ENCODE peak calls at places on chromosome 11, in ten cellular contexts. One of them, this sample, is unnamed.

GRCh38 chr11:14589421-14589820 is 54.2 kb upstream of the PDE3B start:
- DNase-seq in choroid plexus epithelial cell: no peak
- DNase-seq in esophagus muscularis mucosa: no peak
- DNase-seq in endodermal cell: no peak
- DNase-seq in astrocyte of the spinal cord: no peak
- DNase-seq in colonic mucosa: no peak
- DNase-seq in WERI-Rb-1: no peak
- DNase-seq in endothelial cell: no peak
- DNase-seq in glutamatergic neuron: no peak
- DNase-seq in mesothelial cell of epicardium: no peak
- DNase-seq in this sample: no peak

GRCh38 chr11:113387605-113388211 is at the start of gene ANKK1:
- DNase-seq in endothelial cell: peak
- DNase-seq in choroid plexus epithelial cell: no peak
- DNase-seq in colonic mucosa: peak
- DNase-seq in endodermal cell: peak
- DNase-seq in mesothelial cell of epicardium: peak
- DNase-seq in WERI-Rb-1: peak
- DNase-seq in astrocyte of the spinal cord: no peak
- DNase-seq in glutamatergic neuron: no peak
- DNase-seq in esophagus muscularis mucosa: no peak
- DNase-seq in this sample: no peak

GRCh38 chr11:115215694-115216615 is 288.3 kb downstream of the CADM1 start:
- DNase-seq in choroid plexus epithelial cell: peak
- DNase-seq in endothelial cell: peak
- DNase-seq in endodermal cell: peak
- DNase-seq in mesothelial cell of epicardium: no peak
- DNase-seq in WERI-Rb-1: peak
- DNase-seq in glutamatergic neuron: peak
- DNase-seq in esophagus muscularis mucosa: no peak
- DNase-seq in colonic mucosa: no peak
- DNase-seq in astrocyte of the spinal cord: no peak
- DNase-seq in this sample: no peak

GRCh38 chr11:76214968-76215548 is 8.8 kb upstream of the WNT11 start:
- DNase-seq in endodermal cell: no peak
- DNase-seq in glutamatergic neuron: no peak
- DNase-seq in mesothelial cell of epicardium: no peak
- DNase-seq in colonic mucosa: no peak
- DNase-seq in astrocyte of the spinal cord: no peak
- DNase-seq in choroid plexus epithelial cell: no peak
- DNase-seq in esophagus muscularis mucosa: no peak
- DNase-seq in WERI-Rb-1: no peak
- DNase-seq in endothelial cell: no peak
- DNase-seq in this sample: no peak

GRCh38 chr11:134347441-134347840 is 15.7 kb downstream of the GLB1L2 start:
- DNase-seq in WERI-Rb-1: no peak
- DNase-seq in astrocyte of the spinal cord: no peak
- DNase-seq in endothelial cell: no peak
- DNase-seq in endodermal cell: no peak
- DNase-seq in esophagus muscularis mucosa: no peak
- DNase-seq in colonic mucosa: no peak
- DNase-seq in choroid plexus epithelial cell: no peak
- DNase-seq in glutamatergic neuron: no peak
- DNase-seq in mesothelial cell of epicardium: peak
- DNase-seq in this sample: peak

GRCh38 chr11:60756307-60757032 is at the start of gene MS4A15:
- DNase-seq in astrocyte of the spinal cord: peak
- DNase-seq in WERI-Rb-1: peak
- DNase-seq in endodermal cell: peak
- DNase-seq in glutamatergic neuron: no peak
- DNase-seq in esophagus muscularis mucosa: no peak
- DNase-seq in mesothelial cell of epicardium: no peak
- DNase-seq in colonic mucosa: no peak
- DNase-seq in endothelial cell: peak
- DNase-seq in choroid plexus epithelial cell: peak
- DNase-seq in this sample: no peak

GRCh38 chr11:74147199-74147929 is 23.4 kb downstream of the C2CD3 start:
- DNase-seq in WERI-Rb-1: no peak
- DNase-seq in esophagus muscularis mucosa: no peak
- DNase-seq in astrocyte of the spinal cord: peak
- DNase-seq in endodermal cell: no peak
- DNase-seq in choroid plexus epithelial cell: peak
- DNase-seq in colonic mucosa: no peak
- DNase-seq in glutamatergic neuron: no peak
- DNase-seq in mesothelial cell of epicardium: no peak
- DNase-seq in endothelial cell: no peak
- DNase-seq in this sample: no peak

GRCh38 chr11:63729326-63729725 is 39.2 kb downstream of the ZFTA start:
- DNase-seq in astrocyte of the spinal cord: no peak
- DNase-seq in endodermal cell: no peak
- DNase-seq in WERI-Rb-1: no peak
- DNase-seq in choroid plexus epithelial cell: no peak
- DNase-seq in glutamatergic neuron: no peak
- DNase-seq in colonic mucosa: no peak
- DNase-seq in endothelial cell: no peak
- DNase-seq in mesothelial cell of epicardium: no peak
- DNase-seq in esophagus muscularis mucosa: no peak
- DNase-seq in this sample: no peak

GRCh38 chr11:60111793-60112192 is 23.3 kb downstream of the MS4A2 start:
- DNase-seq in astrocyte of the spinal cord: no peak
- DNase-seq in WERI-Rb-1: no peak
- DNase-seq in choroid plexus epithelial cell: no peak
- DNase-seq in mesothelial cell of epicardium: no peak
- DNase-seq in esophagus muscularis mucosa: no peak
- DNase-seq in endodermal cell: no peak
- DNase-seq in colonic mucosa: no peak
- DNase-seq in endothelial cell: no peak
- DNase-seq in glutamatergic neuron: no peak
- DNase-seq in this sample: no peak

GRCh38 chr11:27807594-27807993 is 107.3 kb upstream of the BDNF start:
- DNase-seq in endodermal cell: no peak
- DNase-seq in WERI-Rb-1: no peak
- DNase-seq in choroid plexus epithelial cell: peak
- DNase-seq in esophagus muscularis mucosa: no peak
- DNase-seq in astrocyte of the spinal cord: no peak
- DNase-seq in endothelial cell: no peak
- DNase-seq in colonic mucosa: no peak
- DNase-seq in glutamatergic neuron: no peak
- DNase-seq in mesothelial cell of epicardium: no peak
- DNase-seq in this sample: no peak

GRCh38 chr11:135074397-135074998 is 662.5 kb upstream of the B3GAT1 start:
- DNase-seq in WERI-Rb-1: peak
- DNase-seq in mesothelial cell of epicardium: no peak
- DNase-seq in choroid plexus epithelial cell: peak
- DNase-seq in astrocyte of the spinal cord: no peak
- DNase-seq in esophagus muscularis mucosa: no peak
- DNase-seq in endothelial cell: no peak
- DNase-seq in colonic mucosa: no peak
- DNase-seq in glutamatergic neuron: no peak
- DNase-seq in endodermal cell: no peak
- DNase-seq in this sample: no peak

GRCh38 chr11:110529043-110529442 is 99.3 kb downstream of the FDX1 start:
- DNase-seq in endodermal cell: peak
- DNase-seq in choroid plexus epithelial cell: peak
- DNase-seq in endothelial cell: no peak
- DNase-seq in esophagus muscularis mucosa: no peak
- DNase-seq in mesothelial cell of epicardium: no peak
- DNase-seq in colonic mucosa: no peak
- DNase-seq in glutamatergic neuron: no peak
- DNase-seq in WERI-Rb-1: no peak
- DNase-seq in astrocyte of the spinal cord: peak
- DNase-seq in this sample: no peak

GRCh38 chr11:33598426-33599069 is 102.1 kb downstream of the C11orf91 start:
- DNase-seq in WERI-Rb-1: no peak
- DNase-seq in astrocyte of the spinal cord: no peak
- DNase-seq in choroid plexus epithelial cell: no peak
- DNase-seq in endodermal cell: peak
- DNase-seq in glutamatergic neuron: no peak
- DNase-seq in mesothelial cell of epicardium: no peak
- DNase-seq in colonic mucosa: no peak
- DNase-seq in endothelial cell: no peak
- DNase-seq in esophagus muscularis mucosa: no peak
- DNase-seq in this sample: no peak

GRCh38 chr11:117457835-117458234 is 130.2 kb downstream of the CEP164 start:
- DNase-seq in WERI-Rb-1: no peak
- DNase-seq in glutamatergic neuron: no peak
- DNase-seq in esophagus muscularis mucosa: no peak
- DNase-seq in colonic mucosa: no peak
- DNase-seq in astrocyte of the spinal cord: no peak
- DNase-seq in endothelial cell: no peak
- DNase-seq in choroid plexus epithelial cell: no peak
- DNase-seq in mesothelial cell of epicardium: no peak
- DNase-seq in endodermal cell: peak
- DNase-seq in this sample: no peak

GRCh38 chr11:47067401-47067800 is 109.3 kb downstream of the ARFGAP2 start:
- DNase-seq in choroid plexus epithelial cell: peak
- DNase-seq in endodermal cell: peak
- DNase-seq in esophagus muscularis mucosa: no peak
- DNase-seq in endothelial cell: no peak
- DNase-seq in astrocyte of the spinal cord: no peak
- DNase-seq in glutamatergic neuron: no peak
- DNase-seq in mesothelial cell of epicardium: no peak
- DNase-seq in WERI-Rb-1: peak
- DNase-seq in colonic mucosa: no peak
- DNase-seq in this sample: no peak
- TF ChIP-seq CTCF in choroid plexus epithelial cell: no peak
- TF ChIP-seq CTCF in endodermal cell: no peak
- TF ChIP-seq CTCF in esophagus muscularis mucosa: no peak
- TF ChIP-seq CTCF in endothelial cell: no peak
- TF ChIP-seq CTCF in astrocyte of the spinal cord: no peak
- TF ChIP-seq CTCF in glutamatergic neuron: no peak
- TF ChIP-seq CTCF in mesothelial cell of epicardium: no peak
- TF ChIP-seq CTCF in WERI-Rb-1: no peak
- TF ChIP-seq CTCF in colonic mucosa: no peak
- TF ChIP-seq CTCF in this sample: no peak

GRCh38 chr11:124740277-124740882 is 638 bp downstream of the NRGN start:
- DNase-seq in esophagus muscularis mucosa: no peak
- DNase-seq in colonic mucosa: no peak
- DNase-seq in endothelial cell: no peak
- DNase-seq in mesothelial cell of epicardium: no peak
- DNase-seq in glutamatergic neuron: no peak
- DNase-seq in endodermal cell: peak
- DNase-seq in astrocyte of the spinal cord: no peak
- DNase-seq in WERI-Rb-1: peak
- DNase-seq in choroid plexus epithelial cell: peak
- DNase-seq in this sample: no peak
- TF ChIP-seq CTCF in esophagus muscularis mucosa: no peak
- TF ChIP-seq CTCF in colonic mucosa: peak
- TF ChIP-seq CTCF in endothelial cell: peak
- TF ChIP-seq CTCF in mesothelial cell of epicardium: peak
- TF ChIP-seq CTCF in glutamatergic neuron: peak
- TF ChIP-seq CTCF in endodermal cell: peak
- TF ChIP-seq CTCF in astrocyte of the spinal cord: peak
- TF ChIP-seq CTCF in WERI-Rb-1: peak
- TF ChIP-seq CTCF in choroid plexus epithelial cell: peak
- TF ChIP-seq CTCF in this sample: peak

DNA sequence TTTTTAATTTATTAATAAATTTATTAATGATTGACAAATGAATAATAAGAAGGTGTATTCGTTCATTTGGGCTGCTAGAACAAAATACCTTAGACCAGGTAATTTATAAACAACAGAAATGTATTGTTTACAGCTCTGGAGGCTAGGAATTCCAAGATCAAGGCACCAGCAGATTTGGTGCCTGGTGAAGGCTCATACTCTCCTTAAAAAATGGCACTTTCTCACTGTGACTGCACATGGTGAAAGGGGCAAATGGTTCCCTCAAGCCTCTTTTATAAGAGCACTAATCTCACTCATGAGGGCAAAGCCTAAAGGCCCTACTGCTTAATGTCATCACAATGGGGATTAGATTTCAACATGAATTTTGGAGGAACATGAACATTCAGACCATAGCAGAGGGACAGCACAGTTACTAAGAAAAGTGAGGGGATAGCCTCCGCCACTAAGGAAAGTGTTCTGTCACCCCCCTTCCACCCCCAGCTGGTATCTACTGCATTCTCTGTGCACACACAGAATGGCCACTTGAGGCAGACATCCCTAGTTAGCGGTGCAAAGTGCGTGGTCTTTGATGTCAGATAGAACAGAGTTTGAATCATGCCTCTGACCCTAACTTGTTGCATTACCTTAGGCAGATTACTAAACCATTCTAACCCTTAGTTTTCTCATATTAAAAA is 47.2 kb upstream of the CEP295 start:
- DNase-seq in esophagus muscularis mucosa: no peak
- DNase-seq in mesothelial cell of epicardium: no peak
- DNase-seq in endodermal cell: peak
- DNase-seq in choroid plexus epithelial cell: no peak
- DNase-seq in astrocyte of the spinal cord: no peak
- DNase-seq in WERI-Rb-1: peak
- DNase-seq in colonic mucosa: no peak
- DNase-seq in glutamatergic neuron: no peak
- DNase-seq in endothelial cell: peak
- DNase-seq in this sample: no peak
- TF ChIP-seq CTCF in esophagus muscularis mucosa: no peak
- TF ChIP-seq CTCF in mesothelial cell of epicardium: no peak
- TF ChIP-seq CTCF in endodermal cell: peak
- TF ChIP-seq CTCF in choroid plexus epithelial cell: peak
- TF ChIP-seq CTCF in astrocyte of the spinal cord: peak
- TF ChIP-seq CTCF in WERI-Rb-1: peak
- TF ChIP-seq CTCF in colonic mucosa: no peak
- TF ChIP-seq CTCF in glutamatergic neuron: no peak
- TF ChIP-seq CTCF in endothelial cell: no peak
- TF ChIP-seq CTCF in this sample: no peak

GRCh38 chr11:70510106-70510505 is 111.8 kb downstream of the CTTN start:
- DNase-seq in choroid plexus epithelial cell: no peak
- DNase-seq in astrocyte of the spinal cord: no peak
- DNase-seq in WERI-Rb-1: no peak
- DNase-seq in esophagus muscularis mucosa: no peak
- DNase-seq in endodermal cell: no peak
- DNase-seq in glutamatergic neuron: no peak
- DNase-seq in colonic mucosa: no peak
- DNase-seq in mesothelial cell of epicardium: no peak
- DNase-seq in endothelial cell: no peak
- DNase-seq in this sample: no peak

GRCh38 chr11:70509476-70509875 is 111.1 kb downstream of the CTTN start:
- DNase-seq in colonic mucosa: no peak
- DNase-seq in choroid plexus epithelial cell: no peak
- DNase-seq in astrocyte of the spinal cord: no peak
- DNase-seq in glutamatergic neuron: no peak
- DNase-seq in endothelial cell: no peak
- DNase-seq in endodermal cell: peak
- DNase-seq in esophagus muscularis mucosa: no peak
- DNase-seq in WERI-Rb-1: peak
- DNase-seq in mesothelial cell of epicardium: no peak
- DNase-seq in this sample: no peak

GRCh38 chr11:70510571-70510970 is 112.2 kb downstream of the CTTN start:
- DNase-seq in astrocyte of the spinal cord: no peak
- DNase-seq in WERI-Rb-1: no peak
- DNase-seq in glutamatergic neuron: no peak
- DNase-seq in esophagus muscularis mucosa: no peak
- DNase-seq in choroid plexus epithelial cell: no peak
- DNase-seq in colonic mucosa: no peak
- DNase-seq in endodermal cell: no peak
- DNase-seq in endothelial cell: no peak
- DNase-seq in mesothelial cell of epicardium: no peak
- DNase-seq in this sample: no peak

GRCh38 chr11:70512716-70513115 is 114.4 kb downstream of the CTTN start:
- DNase-seq in mesothelial cell of epicardium: no peak
- DNase-seq in astrocyte of the spinal cord: no peak
- DNase-seq in glutamatergic neuron: no peak
- DNase-seq in choroid plexus epithelial cell: no peak
- DNase-seq in endodermal cell: no peak
- DNase-seq in WERI-Rb-1: no peak
- DNase-seq in colonic mucosa: no peak
- DNase-seq in esophagus muscularis mucosa: no peak
- DNase-seq in endothelial cell: no peak
- DNase-seq in this sample: no peak

GRCh38 chr11:70511345-70511744 is 113.0 kb downstream of the CTTN start:
- DNase-seq in esophagus muscularis mucosa: no peak
- DNase-seq in colonic mucosa: no peak
- DNase-seq in WERI-Rb-1: no peak
- DNase-seq in astrocyte of the spinal cord: no peak
- DNase-seq in glutamatergic neuron: no peak
- DNase-seq in endodermal cell: peak
- DNase-seq in choroid plexus epithelial cell: no peak
- DNase-seq in mesothelial cell of epicardium: no peak
- DNase-seq in endothelial cell: no peak
- DNase-seq in this sample: no peak
- TF ChIP-seq CTCF in esophagus muscularis mucosa: no peak
- TF ChIP-seq CTCF in colonic mucosa: no peak
- TF ChIP-seq CTCF in WERI-Rb-1: peak
- TF ChIP-seq CTCF in astrocyte of the spinal cord: peak
- TF ChIP-seq CTCF in glutamatergic neuron: peak
- TF ChIP-seq CTCF in endodermal cell: peak
- TF ChIP-seq CTCF in choroid plexus epithelial cell: no peak
- TF ChIP-seq CTCF in mesothelial cell of epicardium: peak
- TF ChIP-seq CTCF in endothelial cell: peak
- TF ChIP-seq CTCF in this sample: no peak

This sample was measured in osteocyte.